ENCODE peak calls at places on chromosomes 16 and 17, in ten cellular contexts. One of them, this sample, is unnamed.
A peak's percentile ranks its signal among the peaks of the same experiment; 100 is the strongest.

GRCh38 chr16:71645450-71645849 is 19.5 kb downstream of the MARVELD3 start:
- DNase-seq in stomach: no peak
- DNase-seq in neuronal stem cell: no peak
- DNase-seq in IMR-90: peak; percentile 38
- DNase-seq in mammary epithelial cell: peak; percentile 12
- DNase-seq in fibroblast of lung: peak; percentile 30
- DNase-seq in SK-N-SH: peak; percentile 44
- DNase-seq in CD8-positive, alpha-beta memory T cell: no peak
- DNase-seq in esophagus squamous epithelium: no peak
- DNase-seq in PC-3: peak; percentile 50
- DNase-seq in this sample: no peak

GRCh38 chr17:80283116-80283852 is 22.6 kb downstream of the RNF213 start:
- DNase-seq in SK-N-SH: no peak
- DNase-seq in esophagus squamous epithelium: no peak
- DNase-seq in neuronal stem cell: no peak
- DNase-seq in CD8-positive, alpha-beta memory T cell: no peak
- DNase-seq in stomach: no peak
- DNase-seq in fibroblast of lung: no peak
- DNase-seq in IMR-90: no peak
- DNase-seq in PC-3: no peak
- DNase-seq in mammary epithelial cell: no peak
- DNase-seq in this sample: no peak

GRCh38 chr16:10839271-10839661 is 20.7 kb upstream of the TVP23A start:
- DNase-seq in IMR-90: no peak
- DNase-seq in fibroblast of lung: no peak
- DNase-seq in SK-N-SH: no peak
- DNase-seq in esophagus squamous epithelium: no peak
- DNase-seq in stomach: peak; percentile 44
- DNase-seq in mammary epithelial cell: no peak
- DNase-seq in PC-3: no peak
- DNase-seq in CD8-positive, alpha-beta memory T cell: no peak
- DNase-seq in neuronal stem cell: no peak
- DNase-seq in this sample: no peak

GRCh38 chr16:63096857-63097256 is 1060.6 kb upstream of the CDH8 start:
- DNase-seq in esophagus squamous epithelium: no peak
- DNase-seq in stomach: no peak
- DNase-seq in mammary epithelial cell: no peak
- DNase-seq in PC-3: no peak
- DNase-seq in fibroblast of lung: no peak
- DNase-seq in IMR-90: no peak
- DNase-seq in CD8-positive, alpha-beta memory T cell: no peak
- DNase-seq in neuronal stem cell: no peak
- DNase-seq in SK-N-SH: no peak
- DNase-seq in this sample: no peak

GRCh38 chr16:70695351-70696070 is 9.7 kb upstream of the MTSS2 start:
- DNase-seq in SK-N-SH: peak; percentile 67
- DNase-seq in neuronal stem cell: no peak
- DNase-seq in IMR-90: no peak
- DNase-seq in esophagus squamous epithelium: no peak
- DNase-seq in mammary epithelial cell: no peak
- DNase-seq in CD8-positive, alpha-beta memory T cell: no peak
- DNase-seq in fibroblast of lung: peak; percentile 41
- DNase-seq in stomach: peak; percentile 73
- DNase-seq in PC-3: peak; percentile 30
- DNase-seq in this sample: peak; percentile 53

GRCh38 chr16:81415757-81416156 is 28.9 kb upstream of the CMIP start:
- DNase-seq in mammary epithelial cell: no peak
- DNase-seq in neuronal stem cell: peak; percentile 57
- DNase-seq in IMR-90: no peak
- DNase-seq in PC-3: no peak
- DNase-seq in esophagus squamous epithelium: no peak
- DNase-seq in stomach: no peak
- DNase-seq in SK-N-SH: no peak
- DNase-seq in CD8-positive, alpha-beta memory T cell: no peak
- DNase-seq in fibroblast of lung: no peak
- DNase-seq in this sample: no peak

GRCh38 chr16:57635266-57636097 is 7.1 kb downstream of the ADGRG1 start:
- DNase-seq in stomach: peak; percentile 75
- DNase-seq in mammary epithelial cell: no peak
- DNase-seq in fibroblast of lung: no peak
- DNase-seq in neuronal stem cell: no peak
- DNase-seq in IMR-90: no peak
- DNase-seq in esophagus squamous epithelium: no peak
- DNase-seq in CD8-positive, alpha-beta memory T cell: no peak
- DNase-seq in PC-3: no peak
- DNase-seq in SK-N-SH: no peak
- DNase-seq in this sample: no peak

GRCh38 chr17:71878998-71879397 is 241.8 kb upstream of the SOX9 start:
- DNase-seq in fibroblast of lung: no peak
- DNase-seq in neuronal stem cell: no peak
- DNase-seq in stomach: no peak
- DNase-seq in mammary epithelial cell: no peak
- DNase-seq in IMR-90: no peak
- DNase-seq in SK-N-SH: no peak
- DNase-seq in esophagus squamous epithelium: no peak
- DNase-seq in CD8-positive, alpha-beta memory T cell: no peak
- DNase-seq in PC-3: no peak
- DNase-seq in this sample: no peak

GRCh38 chr16:29676989-29677388 is 2.0 kb upstream of the QPRT start:
- DNase-seq in SK-N-SH: no peak
- DNase-seq in stomach: no peak
- DNase-seq in IMR-90: no peak
- DNase-seq in fibroblast of lung: no peak
- DNase-seq in mammary epithelial cell: no peak
- DNase-seq in esophagus squamous epithelium: no peak
- DNase-seq in CD8-positive, alpha-beta memory T cell: no peak
- DNase-seq in PC-3: no peak
- DNase-seq in neuronal stem cell: no peak
- DNase-seq in this sample: no peak

GRCh38 chr16:29675811-29676643 is 3.0 kb upstream of the QPRT start:
- DNase-seq in fibroblast of lung: peak; percentile 17
- DNase-seq in mammary epithelial cell: peak; percentile 11
- DNase-seq in IMR-90: peak; percentile 18
- DNase-seq in stomach: no peak
- DNase-seq in esophagus squamous epithelium: no peak
- DNase-seq in CD8-positive, alpha-beta memory T cell: no peak
- DNase-seq in PC-3: peak; percentile 31
- DNase-seq in neuronal stem cell: no peak
- DNase-seq in SK-N-SH: peak; percentile 67
- DNase-seq in this sample: peak; percentile 60

GRCh38 chr16:29680180-29680598 is 1.2 kb downstream of the QPRT start:
- DNase-seq in stomach: no peak
- DNase-seq in neuronal stem cell: no peak
- DNase-seq in PC-3: no peak
- DNase-seq in mammary epithelial cell: no peak
- DNase-seq in CD8-positive, alpha-beta memory T cell: no peak
- DNase-seq in esophagus squamous epithelium: no peak
- DNase-seq in fibroblast of lung: no peak
- DNase-seq in IMR-90: no peak
- DNase-seq in SK-N-SH: no peak
- DNase-seq in this sample: no peak

GRCh38 chr16:29674188-29674587 is 4.8 kb upstream of the QPRT start:
- DNase-seq in neuronal stem cell: no peak
- DNase-seq in esophagus squamous epithelium: no peak
- DNase-seq in IMR-90: peak; percentile 40
- DNase-seq in PC-3: no peak
- DNase-seq in CD8-positive, alpha-beta memory T cell: no peak
- DNase-seq in fibroblast of lung: peak; percentile 61
- DNase-seq in mammary epithelial cell: no peak
- DNase-seq in SK-N-SH: no peak
- DNase-seq in stomach: no peak
- DNase-seq in this sample: no peak

DNA sequence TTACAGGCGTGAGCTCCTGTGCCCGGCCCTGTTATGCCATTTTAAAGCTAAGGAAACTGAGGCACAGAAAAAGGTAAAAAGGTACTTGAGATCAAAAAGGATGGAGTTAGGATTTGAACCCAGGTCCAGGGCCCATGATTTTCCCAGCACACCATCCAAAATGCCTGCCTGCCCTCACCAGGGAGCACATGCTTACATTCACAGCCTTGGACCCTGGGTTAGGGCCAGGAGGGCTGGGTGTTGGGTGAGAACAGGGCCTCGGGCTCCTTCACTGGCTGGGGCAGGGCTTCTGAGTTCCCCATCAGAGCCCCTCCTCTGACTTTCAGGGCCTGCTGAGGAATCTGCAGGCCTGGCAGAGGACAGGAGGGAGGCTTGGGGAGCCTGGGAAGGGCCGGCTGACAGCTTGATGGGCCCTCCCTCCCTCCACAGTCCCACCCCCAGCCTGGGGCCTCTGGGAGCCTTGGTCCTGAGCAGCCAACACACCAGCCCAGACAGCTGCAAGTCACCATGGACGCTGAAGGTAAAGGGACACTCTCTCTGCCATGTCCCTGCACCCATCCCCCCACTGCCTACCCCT is at the start of gene QPRT:
- DNase-seq in neuronal stem cell: peak; percentile 66
- DNase-seq in PC-3: no peak
- DNase-seq in stomach: no peak
- DNase-seq in IMR-90: peak; percentile 22
- DNase-seq in mammary epithelial cell: no peak
- DNase-seq in esophagus squamous epithelium: no peak
- DNase-seq in fibroblast of lung: peak; percentile 37
- DNase-seq in SK-N-SH: peak; percentile 91
- DNase-seq in CD8-positive, alpha-beta memory T cell: no peak
- DNase-seq in this sample: no peak
- H3K27ac ChIP-seq in neuronal stem cell: peak within 1 kb of the TSS; percentile 97
- H3K27ac ChIP-seq in PC-3: no peak within 1 kb of the TSS
- H3K27ac ChIP-seq in stomach: peak within 1 kb of the TSS; percentile 67
- H3K27ac ChIP-seq in IMR-90: peak within 1 kb of the TSS; percentile 56
- H3K27ac ChIP-seq in mammary epithelial cell: no peak within 1 kb of the TSS
- H3K27ac ChIP-seq in esophagus squamous epithelium: peak within 1 kb of the TSS; percentile 54
- H3K27ac ChIP-seq in fibroblast of lung: no peak within 1 kb of the TSS
- H3K27ac ChIP-seq in SK-N-SH: no peak within 1 kb of the TSS
- H3K27ac ChIP-seq in CD8-positive, alpha-beta memory T cell: peak within 1 kb of the TSS; percentile 61
- H3K27ac ChIP-seq in this sample: peak within 1 kb of the TSS; percentile 53

GRCh38 chr16:67957622-67958021 is 10.8 kb downstream of the SLC12A4 start:
- DNase-seq in fibroblast of lung: no peak
- DNase-seq in mammary epithelial cell: no peak
- DNase-seq in esophagus squamous epithelium: no peak
- DNase-seq in CD8-positive, alpha-beta memory T cell: no peak
- DNase-seq in SK-N-SH: no peak
- DNase-seq in PC-3: no peak
- DNase-seq in stomach: no peak
- DNase-seq in IMR-90: no peak
- DNase-seq in neuronal stem cell: no peak
- DNase-seq in this sample: no peak

GRCh38 chr16:67961551-67961957 is 6.9 kb downstream of the SLC12A4 start:
- DNase-seq in SK-N-SH: peak; percentile 82
- DNase-seq in neuronal stem cell: no peak
- DNase-seq in esophagus squamous epithelium: no peak
- DNase-seq in CD8-positive, alpha-beta memory T cell: no peak
- DNase-seq in stomach: peak; percentile 91
- DNase-seq in IMR-90: no peak
- DNase-seq in mammary epithelial cell: peak; percentile 99
- DNase-seq in PC-3: peak; percentile 36
- DNase-seq in fibroblast of lung: no peak
- DNase-seq in this sample: no peak

GRCh38 chr16:67959520-67959919 is 8.9 kb downstream of the SLC12A4 start:
- DNase-seq in mammary epithelial cell: no peak
- DNase-seq in stomach: no peak
- DNase-seq in neuronal stem cell: no peak
- DNase-seq in esophagus squamous epithelium: no peak
- DNase-seq in SK-N-SH: no peak
- DNase-seq in IMR-90: peak; percentile 55
- DNase-seq in fibroblast of lung: peak; percentile 46
- DNase-seq in PC-3: no peak
- DNase-seq in CD8-positive, alpha-beta memory T cell: no peak
- DNase-seq in this sample: no peak

GRCh38 chr16:67962135-67962534 is 6.3 kb downstream of the SLC12A4 start:
- DNase-seq in PC-3: no peak
- DNase-seq in neuronal stem cell: no peak
- DNase-seq in CD8-positive, alpha-beta memory T cell: no peak
- DNase-seq in mammary epithelial cell: no peak
- DNase-seq in stomach: no peak
- DNase-seq in esophagus squamous epithelium: no peak
- DNase-seq in SK-N-SH: no peak
- DNase-seq in fibroblast of lung: no peak
- DNase-seq in IMR-90: no peak
- DNase-seq in this sample: no peak

DNA sequence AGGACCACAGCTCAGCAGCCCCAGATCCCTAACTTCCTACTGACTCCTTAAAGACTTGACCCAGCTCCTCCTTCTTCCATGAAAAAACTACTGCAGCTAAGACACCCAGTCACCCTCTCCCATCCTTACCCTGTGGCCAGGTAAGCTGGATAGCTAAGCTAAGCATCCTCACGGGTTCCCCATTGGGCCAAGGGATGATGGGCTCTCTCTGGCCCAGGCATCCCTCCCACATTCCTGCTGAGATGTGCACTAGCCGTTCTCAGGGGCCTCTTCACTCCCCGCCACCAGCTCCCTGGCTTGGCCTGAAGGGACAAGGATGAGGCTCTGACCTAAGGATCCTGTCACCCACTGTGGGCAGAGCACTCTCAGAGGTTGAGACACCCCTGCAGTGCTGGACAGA is 8.5 kb downstream of the SLC12A4 start:
- DNase-seq in IMR-90: no peak
- DNase-seq in PC-3: no peak
- DNase-seq in mammary epithelial cell: no peak
- DNase-seq in fibroblast of lung: no peak
- DNase-seq in neuronal stem cell: no peak
- DNase-seq in stomach: no peak
- DNase-seq in CD8-positive, alpha-beta memory T cell: no peak
- DNase-seq in esophagus squamous epithelium: no peak
- DNase-seq in SK-N-SH: no peak
- DNase-seq in this sample: no peak
- H3K36me3 ChIP-seq in IMR-90: peaks cover 74% of the 10 kb centered on the region
- H3K36me3 ChIP-seq in PC-3: no peaks in the 10 kb centered on the region
- H3K36me3 ChIP-seq in mammary epithelial cell: peaks cover 40% of the 10 kb centered on the region
- H3K36me3 ChIP-seq in fibroblast of lung: peaks cover 41% of the 10 kb centered on the region
- H3K36me3 ChIP-seq in neuronal stem cell: peaks cover 59% of the 10 kb centered on the region
- H3K36me3 ChIP-seq in stomach: peaks cover 84% of the 10 kb centered on the region
- H3K36me3 ChIP-seq in CD8-positive, alpha-beta memory T cell: peaks cover 11% of the 10 kb centered on the region
- H3K36me3 ChIP-seq in esophagus squamous epithelium: peaks cover 83% of the 10 kb centered on the region
- H3K36me3 ChIP-seq in SK-N-SH: peaks cover 59% of the 10 kb centered on the region
- H3K36me3 ChIP-seq in this sample: peaks cover 11% of the 10 kb centered on the region

GRCh38 chr17:17108681-17109049 is 66.4 kb downstream of the MPRIP start:
- DNase-seq in fibroblast of lung: no peak
- DNase-seq in SK-N-SH: peak; percentile 36
- DNase-seq in stomach: peak; percentile 57
- DNase-seq in CD8-positive, alpha-beta memory T cell: no peak
- DNase-seq in IMR-90: no peak
- DNase-seq in neuronal stem cell: no peak
- DNase-seq in mammary epithelial cell: no peak
- DNase-seq in PC-3: no peak
- DNase-seq in esophagus squamous epithelium: no peak
- DNase-seq in this sample: no peak

GRCh38 chr17:17107281-17107680 is 65.0 kb downstream of the MPRIP start:
- DNase-seq in CD8-positive, alpha-beta memory T cell: no peak
- DNase-seq in fibroblast of lung: no peak
- DNase-seq in SK-N-SH: no peak
- DNase-seq in stomach: no peak
- DNase-seq in mammary epithelial cell: no peak
- DNase-seq in IMR-90: no peak
- DNase-seq in neuronal stem cell: no peak
- DNase-seq in esophagus squamous epithelium: no peak
- DNase-seq in PC-3: no peak
- DNase-seq in this sample: no peak

GRCh38 chr17:17106716-17107115 is 64.5 kb downstream of the MPRIP start:
- DNase-seq in neuronal stem cell: no peak
- DNase-seq in IMR-90: peak; percentile 18
- DNase-seq in fibroblast of lung: peak; percentile 17
- DNase-seq in mammary epithelial cell: no peak
- DNase-seq in SK-N-SH: no peak
- DNase-seq in CD8-positive, alpha-beta memory T cell: no peak
- DNase-seq in esophagus squamous epithelium: no peak
- DNase-seq in PC-3: no peak
- DNase-seq in stomach: no peak
- DNase-seq in this sample: no peak

GRCh38 chr17:17109231-17109630 is 67.0 kb downstream of the MPRIP start:
- DNase-seq in mammary epithelial cell: no peak
- DNase-seq in esophagus squamous epithelium: no peak
- DNase-seq in IMR-90: no peak
- DNase-seq in neuronal stem cell: no peak
- DNase-seq in PC-3: no peak
- DNase-seq in fibroblast of lung: no peak
- DNase-seq in CD8-positive, alpha-beta memory T cell: peak; percentile 19
- DNase-seq in SK-N-SH: no peak
- DNase-seq in stomach: peak; percentile 47
- DNase-seq in this sample: no peak

GRCh38 chr17:17107891-17108680 is 65.8 kb downstream of the MPRIP start:
- DNase-seq in SK-N-SH: peak; percentile 38
- DNase-seq in esophagus squamous epithelium: no peak
- DNase-seq in stomach: peak; percentile 39
- DNase-seq in IMR-90: no peak
- DNase-seq in CD8-positive, alpha-beta memory T cell: no peak
- DNase-seq in neuronal stem cell: no peak
- DNase-seq in fibroblast of lung: no peak
- DNase-seq in mammary epithelial cell: no peak
- DNase-seq in PC-3: no peak
- DNase-seq in this sample: no peak
- H3K27ac ChIP-seq in SK-N-SH: no peak overlapping the region
- H3K27ac ChIP-seq in esophagus squamous epithelium: peak overlapping the region; percentile 60
- H3K27ac ChIP-seq in stomach: peak overlapping the region; percentile 74
- H3K27ac ChIP-seq in IMR-90: peak overlapping the region; percentile 35
- H3K27ac ChIP-seq in CD8-positive, alpha-beta memory T cell: no peak overlapping the region
- H3K27ac ChIP-seq in neuronal stem cell: no peak overlapping the region
- H3K27ac ChIP-seq in fibroblast of lung: peak overlapping the region; percentile 4
- H3K27ac ChIP-seq in mammary epithelial cell: peak overlapping the region; percentile 20
- H3K27ac ChIP-seq in PC-3: no peak overlapping the region
- H3K27ac ChIP-seq in this sample: peak overlapping the region; percentile 45

GRCh38 chr17:8492121-8492520 is 56.4 kb downstream of the NDEL1 start:
- DNase-seq in neuronal stem cell: no peak
- DNase-seq in esophagus squamous epithelium: no peak
- DNase-seq in SK-N-SH: no peak
- DNase-seq in mammary epithelial cell: no peak
- DNase-seq in CD8-positive, alpha-beta memory T cell: no peak
- DNase-seq in PC-3: no peak
- DNase-seq in IMR-90: no peak
- DNase-seq in stomach: no peak
- DNase-seq in fibroblast of lung: no peak
- DNase-seq in this sample: no peak
- H3K36me3 ChIP-seq in neuronal stem cell: peaks cover 74% of the 10 kb centered on the region
- H3K36me3 ChIP-seq in esophagus squamous epithelium: peaks cover 78% of the 10 kb centered on the region
- H3K36me3 ChIP-seq in SK-N-SH: peaks cover 80% of the 10 kb centered on the region
- H3K36me3 ChIP-seq in mammary epithelial cell: peaks cover 20% of the 10 kb centered on the region
- H3K36me3 ChIP-seq in CD8-positive, alpha-beta memory T cell: no peaks in the 10 kb centered on the region
- H3K36me3 ChIP-seq in PC-3: peaks cover 3% of the 10 kb centered on the region
- H3K36me3 ChIP-seq in IMR-90: peaks cover 70% of the 10 kb centered on the region
- H3K36me3 ChIP-seq in stomach: peaks cover 59% of the 10 kb centered on the region
- H3K36me3 ChIP-seq in fibroblast of lung: peaks cover 11% of the 10 kb centered on the region
- H3K36me3 ChIP-seq in this sample: no peaks in the 10 kb centered on the region

This sample was measured in CD4-positive, CD25-positive, alpha-beta regulatory T cell.